ENCODE peak calls at places on chromosomes 13 and 19, in five cellular contexts. I, K, T, X and B are unnamed samples.
A peak's percentile ranks its signal among the peaks of the same experiment; 100 is the strongest.

GRCh38 chr19:14670408-14670807 is 4.2 kb downstream of the ADGRE3 start:
- DNase-seq in K (no peak), T (no peak), I (no peak), X (no peak), B (no peak)

GRCh38 chr19:44951179-44952159 is 3.7 kb upstream of the CLPTM1 start:
- DNase-seq in I (peak; percentile 94), T (peak; percentile 86), X (peak; percentile 62), K (peak; percentile 67), B (no peak)

GRCh38 chr13:98470920-98471319 is 106.0 kb downstream of the STK24 start:
- DNase-seq in K (no peak), T (no peak), I (no peak), X (no peak), B (no peak)

GRCh38 chr19:45103200-45103624 is 10.2 kb downstream of the PPP1R37 start:
- DNase-seq in T (no peak), X (no peak), I (no peak), K (no peak), B (no peak)

GRCh38 chr19:2433854-2434253 is 6.5 kb upstream of the TIMM13 start:
- DNase-seq in I (no peak), X (no peak), T (no peak), K (no peak), B (no peak)

GRCh38 chr13:43546260-43546659 is 240.5 kb downstream of the ENOX1 start:
- DNase-seq in T (no peak), X (peak; percentile 50), K (no peak), I (no peak), B (no peak)

GRCh38 chr19:8654591-8655339 is 24.3 kb downstream of the NFILZ start:
- DNase-seq in K (peak; percentile 47), X (peak; percentile 22), I (peak; percentile 59), T (no peak), B (no peak)

GRCh38 chr13:42377640-42378382 is 105.9 kb downstream of the AKAP11 start:
- DNase-seq in K (no peak), I (no peak), X (no peak), T (no peak), B (no peak)

GRCh38 chr13:26693749-26694463 is 66.7 kb downstream of the GPR12 start:
- DNase-seq in I (no peak), K (no peak), T (no peak), X (no peak), B (peak; percentile 42)

GRCh38 chr13:54637377-54637776 is 1608.8 kb downstream of the OLFM4 start:
- DNase-seq in T (no peak), I (no peak), X (no peak), K (no peak), B (no peak)

GRCh38 chr13:92896842-92897241 is 329.8 kb upstream of the GPC6 start:
- DNase-seq in T (no peak), X (no peak), K (no peak), I (no peak), B (no peak)

GRCh38 chr13:98454389-98454881 is 122.5 kb downstream of the STK24 start:
- DNase-seq in X (peak; percentile 43), T (peak; percentile 76), I (no peak), K (no peak), B (no peak)

GRCh38 chr13:24746618-24747247 is 17.2 kb upstream of the RNF17 start:
- DNase-seq in K (no peak), T (no peak), I (peak; percentile 17), X (no peak), B (no peak)
- H3K4me3 ChIP-seq in K (peak overlapping the region; percentile 46), T (no peak overlapping the region), I (peak overlapping the region; percentile 52), X (no peak overlapping the region), B (no peak overlapping the region)

GRCh38 chr19:32041681-32042292 is 303.6 kb upstream of the ZNF507 start:
- DNase-seq in I (peak; percentile 29), T (no peak), K (no peak), X (peak; percentile 75), B (no peak)
- TF ChIP-seq EP300 in I (no peak), T (peak; percentile 31), K (no peak), X (no peak), B (no peak)

DNA sequence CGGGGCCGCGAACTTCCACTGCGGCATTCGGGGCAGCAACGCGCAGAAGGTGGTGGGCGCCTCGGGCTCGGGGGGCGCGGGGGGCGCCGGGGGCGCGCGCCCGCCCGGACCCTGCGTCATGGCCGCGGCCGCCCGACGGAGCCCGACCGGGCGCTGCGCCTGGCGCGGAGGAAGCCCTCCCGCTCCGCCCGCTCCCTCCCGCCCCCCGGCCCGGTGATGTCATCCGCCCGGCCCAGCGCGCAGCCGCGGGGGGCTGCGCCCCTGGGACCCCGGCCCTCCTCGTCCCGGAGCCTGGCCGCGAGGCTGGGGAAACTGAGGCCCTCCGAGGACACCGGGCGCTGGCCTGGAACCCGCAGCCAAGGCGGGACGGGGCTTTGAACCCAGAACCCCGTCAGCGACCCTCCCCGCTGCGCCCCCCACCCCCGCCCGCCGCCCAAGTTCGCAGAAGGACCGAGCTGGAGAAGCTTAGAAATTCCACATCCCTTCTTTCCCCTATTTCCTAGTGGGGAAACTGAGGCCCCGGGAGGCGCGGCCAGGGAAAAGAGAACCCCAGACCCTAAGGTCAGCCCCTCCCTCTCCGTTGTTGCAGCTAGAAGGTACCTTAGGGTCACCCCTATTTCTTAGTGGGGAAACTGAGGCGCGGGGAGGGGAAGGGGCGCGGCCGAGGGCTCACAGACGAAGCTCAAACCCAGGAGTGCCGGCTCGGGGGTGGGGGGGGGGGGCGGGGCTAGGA is at the start of gene SHC2:
- DNase-seq in T (no peak), K (peak; percentile 45), I (no peak), X (peak; percentile 44), B (no peak)
- H3K4me3 ChIP-seq in T (peak within 1 kb of the TSS; percentile 56), K (peak within 1 kb of the TSS; percentile 66), I (peak within 1 kb of the TSS; percentile 62), X (peak within 1 kb of the TSS; percentile 67), B (peak within 1 kb of the TSS; percentile 77)

DNA sequence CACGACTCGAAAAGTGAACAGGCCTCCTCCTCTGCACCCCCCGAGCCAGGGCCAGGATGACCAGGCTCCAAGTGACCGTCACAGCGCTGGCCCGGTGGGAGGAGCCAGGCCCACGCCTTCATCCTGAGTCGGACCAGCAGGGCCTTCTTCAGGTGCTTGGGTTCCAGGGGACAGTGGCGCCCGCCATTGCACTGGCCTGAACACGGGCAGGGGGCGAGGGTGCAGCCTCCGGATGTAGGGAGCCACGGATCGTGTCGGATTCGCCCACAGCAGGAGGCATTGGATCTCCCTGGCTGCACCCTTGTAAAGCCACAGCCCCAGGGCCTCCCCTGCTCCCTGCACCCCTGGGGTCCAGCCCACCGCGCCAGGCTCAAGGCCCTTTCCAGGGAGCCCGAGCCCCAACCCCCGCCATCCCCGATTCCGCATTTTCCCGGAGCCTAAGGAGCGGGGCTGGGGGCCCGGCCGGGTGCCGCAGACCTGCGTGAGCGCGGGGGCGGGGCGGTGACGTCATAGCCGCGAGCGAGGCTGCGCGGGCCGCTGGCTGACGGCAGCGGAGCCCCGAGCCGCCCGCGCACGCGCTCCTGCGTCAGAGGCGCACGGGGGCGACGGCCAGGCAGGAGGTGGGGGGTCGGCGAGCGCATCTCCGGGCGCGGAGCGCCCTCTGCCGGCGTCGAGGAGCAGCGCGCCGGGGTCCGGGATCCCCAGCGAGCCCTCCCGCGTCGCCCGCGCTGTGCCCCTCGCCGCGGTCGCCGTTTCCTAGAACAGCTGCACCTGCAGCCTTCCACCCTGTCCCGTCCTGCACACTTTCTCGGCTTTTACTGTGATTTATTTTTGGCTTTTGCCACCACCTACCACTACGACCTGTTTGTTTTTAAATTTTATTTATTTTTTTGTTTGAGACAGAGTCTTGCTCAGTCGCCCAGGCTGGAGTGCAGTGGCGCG is 1.5 kb upstream of the ATP5F1D start:
- DNase-seq in I (peak; percentile 79), K (peak; percentile 85), T (peak; percentile 80), X (peak; percentile 91), B (no peak)
- TF ChIP-seq EP300 in I (no peak), K (no peak), T (peak; percentile 82), X (no peak), B (peak; percentile 42)

GRCh38 chr13:30375436-30375835 is 46.9 kb upstream of the UBE2L5 start:
- DNase-seq in I (no peak), K (no peak), X (no peak), T (no peak), B (no peak)
- H3K4me3 ChIP-seq in I (no peak overlapping the region), K (no peak overlapping the region), X (no peak overlapping the region), T (no peak overlapping the region), B (no peak overlapping the region)

DNA sequence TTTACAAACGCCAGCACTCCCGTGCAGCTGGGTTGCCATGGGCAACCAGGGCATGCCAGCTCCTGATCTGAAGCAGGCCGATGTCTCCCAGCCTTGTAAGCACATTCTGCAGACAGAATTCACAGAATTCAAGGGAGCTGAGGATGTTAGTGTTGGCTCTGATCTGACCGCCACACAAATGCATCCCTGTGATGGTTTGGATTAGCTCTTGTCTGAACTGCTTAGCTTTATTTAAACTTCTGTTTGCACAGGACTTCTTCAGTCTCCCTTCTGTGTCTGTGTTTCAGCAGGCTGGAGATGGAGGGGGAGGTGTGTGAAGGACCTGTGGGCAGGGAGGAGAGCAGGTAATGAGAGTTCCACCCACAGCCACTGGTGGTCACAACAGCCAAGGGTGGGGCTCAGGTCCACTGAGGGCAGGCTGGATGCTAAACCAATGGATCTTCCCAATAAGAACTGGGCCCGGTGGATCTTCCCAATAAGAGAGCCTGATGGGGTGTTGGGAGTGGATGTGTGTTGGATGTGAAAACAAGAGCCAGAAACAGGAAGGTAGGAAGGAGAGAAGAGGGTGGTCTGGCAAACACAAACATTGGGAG is 66.2 kb downstream of the TEX26 start:
- DNase-seq in X (no peak), K (no peak), T (no peak), I (no peak), B (peak; percentile 82)
- TF ChIP-seq EP300 in X (no peak), K (no peak), T (no peak), I (no peak), B (no peak)

GRCh38 chr19:55486043-55486970 is 1.3 kb downstream of the NAT14 start:
- DNase-seq in I (no peak), K (no peak), T (no peak), X (peak; percentile 32), B (no peak)

GRCh38 chr19:55486971-55487883 is 1.0 kb upstream of the SSC5D start:
- DNase-seq in X (peak; percentile 93), I (peak; percentile 66), K (no peak), T (peak; percentile 74), B (no peak)

GRCh38 chr19:55488986-55489710 is 912 bp downstream of the SSC5D start:
- DNase-seq in X (peak; percentile 55), T (no peak), I (no peak), K (no peak), B (no peak)

GRCh38 chr19:55489711-55490477 is 1.7 kb downstream of the SSC5D start:
- DNase-seq in T (no peak), K (no peak), I (no peak), X (peak; percentile 33), B (no peak)

GRCh38 chr19:55487884-55488687 is at the start of gene SSC5D:
- DNase-seq in I (no peak), T (no peak), X (peak; percentile 76), K (no peak), B (no peak)
- H3K4me3 ChIP-seq in I (peak within 1 kb of the TSS; percentile 5), T (no peak within 1 kb of the TSS), X (no peak within 1 kb of the TSS), K (peak within 1 kb of the TSS; percentile 16), B (peak within 1 kb of the TSS; percentile 38)

GRCh38 chr19:16338470-16339360 is 14.1 kb downstream of the KLF2 start:
- DNase-seq in I (peak; percentile 66), T (no peak), K (no peak), X (no peak), B (no peak)
- TF ChIP-seq EP300 in I (no peak), T (peak; percentile 3), K (no peak), X (no peak), B (no peak)

GRCh38 chr19:11540642-11541041 is 2.0 kb downstream of the CNN1 start:
- DNase-seq in K (no peak), X (no peak), I (no peak), T (no peak), B (no peak)
- H3K4me3 ChIP-seq in K (peak overlapping the region; percentile 44), X (peak overlapping the region; percentile 57), I (no peak overlapping the region), T (no peak overlapping the region), B (peak overlapping the region; percentile 79)